ENCODE peak calls at places on chromosome 22, in five cellular contexts. O is A549, R is GM12878, M is HCT116, C is IMR-90. B is an unnamed sample.
A peak's percentile ranks its signal among the peaks of the same experiment; 100 is the strongest.

GRCh38 chr22:46093796-46094195 is 56.5 kb upstream of the PPARA start:
- DNase-seq in R (no peak), M (no peak), O (no peak), C (no peak), B (no peak)

GRCh38 chr22:21991774-21992173 is 9.2 kb upstream of the TOP3B start:
- DNase-seq in C (no peak), R (no peak), O (no peak), M (no peak), B (no peak)

GRCh38 chr22:17890245-17890671 is 116.0 kb upstream of the BID start:
- DNase-seq in O (no peak), C (peak; percentile 53), R (no peak), M (no peak), B (no peak)

GRCh38 chr22:37427128-37427710 is at the start of gene ELFN2:
- DNase-seq in C (peak; percentile 10), R (no peak), M (no peak), O (peak; percentile 22), B (peak; percentile 20)

GRCh38 chr22:42444060-42444904 is 12.1 kb upstream of the NFAM1 start:
- DNase-seq in O (peak; percentile 74), M (peak; percentile 67), R (peak; percentile 73), C (peak; percentile 87), B (peak; percentile 90)

GRCh38 chr22:17192186-17192585 is 27.0 kb downstream of the ADA2 start:
- DNase-seq in M (no peak), C (no peak), O (no peak), R (no peak), B (no peak)

GRCh38 chr22:19181786-19182471 is 3.4 kb upstream of the SLC25A1 start:
- DNase-seq in O (no peak), M (no peak), C (no peak), R (no peak), B (no peak)

GRCh38 chr22:46508391-46508999 is 28.9 kb downstream of the CELSR1 start:
- DNase-seq in R (no peak), C (no peak), M (no peak), O (no peak), B (no peak)

GRCh38 chr22:36344106-36344827 is 43.5 kb downstream of the MYH9 start:
- DNase-seq in O (no peak), M (no peak), C (no peak), R (no peak), B (no peak)

GRCh38 chr22:21734540-21735197 is 925 bp downstream of the YPEL1 start:
- DNase-seq in C (no peak), M (no peak), O (no peak), R (no peak), B (peak; percentile 32)

GRCh38 chr22:37233751-37234631 is 10.1 kb downstream of the RAC2 start:
- DNase-seq in M (no peak), C (no peak), O (no peak), R (no peak), B (no peak)

GRCh38 chr22:47327241-47327640 is 564.8 kb downstream of the TBC1D22A start:
- DNase-seq in M (no peak), C (no peak), O (no peak), R (no peak), B (no peak)

GRCh38 chr22:17342361-17342760 is 26.9 kb upstream of the CECR2 start:
- DNase-seq in M (no peak), R (no peak), O (no peak), C (no peak), B (no peak)

GRCh38 chr22:38755911-38756532 is at the start of gene SUN2:
- DNase-seq in R (peak; percentile 53), C (peak; percentile 77), O (peak; percentile 84), M (no peak), B (peak; percentile 88)

GRCh38 chr22:40396882-40397281 is 26.5 kb downstream of the SGSM3 start:
- DNase-seq in R (no peak), O (no peak), M (no peak), C (peak; percentile 88), B (peak; percentile 92)

GRCh38 chr22:46571642-46572250 is 34.3 kb upstream of the CELSR1 start:
- DNase-seq in M (no peak), O (no peak), R (no peak), C (no peak), B (no peak)

GRCh38 chr22:36922097-36922608 is 8.7 kb downstream of the CSF2RB start:
- DNase-seq in R (no peak), O (no peak), C (no peak), M (no peak), B (peak; percentile 45)

GRCh38 chr22:46038516-46039430 is 61.8 kb upstream of the WNT7B start:
- DNase-seq in C (no peak), O (no peak), R (no peak), M (no peak), B (no peak)

GRCh38 chr22:43110444-43110926 is at the start of gene BIK:
- DNase-seq in M (no peak), O (no peak), R (no peak), C (no peak), B (peak; percentile 47)

GRCh38 chr22:40414306-40414705 is 43.9 kb downstream of the SGSM3 start:
- DNase-seq in C (peak; percentile 29), O (no peak), M (no peak), R (no peak), B (no peak)

GRCh38 chr22:43315687-43316217 is 27.4 kb downstream of the SCUBE1 start:
- DNase-seq in M (no peak), O (no peak), C (no peak), R (no peak), B (no peak)

GRCh38 chr22:36828815-36829214 is 12.0 kb upstream of the PVALB start:
- DNase-seq in C (no peak), R (no peak), M (no peak), O (no peak), B (no peak)

GRCh38 chr22:38317237-38317994 is at the start of gene CSNK1E:
- DNase-seq in C (peak; percentile 33), M (no peak), R (no peak), O (peak; percentile 51), B (peak; percentile 47)

GRCh38 chr22:47355776-47356432 is 593.5 kb downstream of the TBC1D22A start:
- DNase-seq in C (no peak), R (no peak), O (no peak), M (no peak), B (no peak)

GRCh38 chr22:45980776-45981175 is 3.8 kb upstream of the WNT7B start:
- DNase-seq in R (no peak), O (no peak), M (no peak), C (no peak), B (no peak)

DNA sequence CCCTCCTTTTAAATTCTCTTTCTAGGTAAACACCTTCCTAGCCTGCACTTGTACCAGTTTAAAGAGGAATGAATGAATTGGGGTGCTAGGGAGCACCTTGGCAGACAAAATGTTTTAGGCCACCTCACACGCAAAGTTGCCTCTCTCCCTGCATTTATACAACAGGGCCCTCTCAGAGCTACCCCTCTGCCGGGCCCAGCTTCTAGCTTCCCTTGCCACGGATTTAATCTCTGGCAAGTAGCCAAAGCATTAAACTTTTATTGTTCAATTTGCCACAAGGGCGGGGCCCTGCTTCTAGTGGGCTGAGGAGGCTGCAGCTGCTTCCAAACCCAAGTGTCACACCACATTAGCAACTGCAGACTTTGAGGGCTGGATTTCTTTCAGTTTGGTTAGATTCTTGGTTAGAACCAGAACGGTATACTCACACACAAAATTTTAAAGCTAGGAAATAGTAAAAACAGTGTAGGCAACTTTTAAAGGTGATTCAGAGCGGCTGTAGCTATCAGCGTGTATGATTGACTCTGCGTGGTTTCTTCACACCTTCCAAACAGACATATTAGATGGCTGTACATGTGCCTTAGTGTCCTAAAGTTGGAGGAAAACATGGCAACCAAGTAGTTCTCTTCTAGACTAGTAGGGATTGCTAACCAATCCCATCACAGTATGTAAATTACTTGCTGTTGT is 6.5 kb downstream of the KREMEN1 start:
- DNase-seq in C (no peak), O (no peak), M (no peak), R (no peak), B (no peak)
- H3K4me2 ChIP-seq in C (no peak overlapping the region), O (no peak overlapping the region), M (no peak overlapping the region), R (no peak overlapping the region), B (no peak overlapping the region)

GRCh38 chr22:26977741-26978140 is 320.4 kb downstream of the MIAT start:
- DNase-seq in O (no peak), R (no peak), M (no peak), C (no peak), B (no peak)

GRCh38 chr22:26975865-26976264 is 318.5 kb downstream of the MIAT start:
- DNase-seq in O (no peak), C (no peak), R (no peak), M (no peak), B (no peak)

GRCh38 chr22:26974914-26975313 is 317.5 kb downstream of the MIAT start:
- DNase-seq in M (no peak), R (no peak), C (no peak), O (no peak), B (no peak)

GRCh38 chr22:26972281-26972680 is 314.9 kb downstream of the MIAT start:
- DNase-seq in O (no peak), C (no peak), M (no peak), R (no peak), B (no peak)

GRCh38 chr22:26975381-26975780 is 318.0 kb downstream of the MIAT start:
- DNase-seq in O (no peak), R (no peak), C (no peak), M (no peak), B (no peak)
- TF ChIP-seq POLR2A in O (no peak), R (no peak), C (no peak), M (no peak), B (no peak)

DNA sequence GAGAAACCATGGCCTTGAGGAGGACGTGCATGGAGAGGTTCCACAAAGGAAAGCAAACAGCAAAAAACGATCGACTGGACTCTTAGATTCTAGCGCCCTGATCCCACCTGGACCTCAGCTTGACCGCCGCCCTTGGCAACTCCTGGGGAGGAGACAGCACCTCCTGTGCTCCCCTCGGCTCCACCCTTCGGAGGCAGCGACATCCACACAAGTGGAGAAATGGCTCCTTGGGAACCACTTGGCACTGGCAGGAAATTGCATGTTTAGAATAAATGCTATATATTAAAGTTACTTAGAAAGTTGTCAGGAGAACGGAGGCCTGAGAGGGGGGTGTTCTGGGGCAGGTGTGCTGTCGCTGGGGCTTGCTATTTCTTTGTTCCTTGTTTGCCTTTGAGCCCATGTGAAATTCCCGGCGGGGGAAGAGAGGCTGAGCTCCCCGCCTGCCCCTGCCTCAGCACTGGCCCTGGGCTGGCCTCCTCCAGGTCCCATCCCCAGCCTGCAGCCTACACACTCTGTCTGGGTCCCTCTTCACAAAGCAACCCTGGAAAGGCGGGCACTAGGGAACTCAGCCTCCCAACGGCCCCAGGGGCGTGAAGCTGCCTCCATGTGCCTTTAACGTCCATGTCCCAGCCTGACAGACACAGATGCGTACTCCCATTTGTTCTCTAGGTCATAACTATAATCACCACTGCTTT is 395.3 kb downstream of the BRD1 start:
- DNase-seq in M (no peak), R (no peak), C (no peak), O (no peak), B (no peak)
- H3K4me2 ChIP-seq in M (no peak overlapping the region), R (no peak overlapping the region), C (no peak overlapping the region), O (no peak overlapping the region), B (no peak overlapping the region)

GRCh38 chr22:48639021-48639795 is 1188.5 kb downstream of the BRD1 start:
- DNase-seq in M (no peak), C (no peak), O (no peak), R (no peak), B (no peak)

GRCh38 chr22:48637231-48637630 is 1190.4 kb downstream of the BRD1 start:
- DNase-seq in C (no peak), R (no peak), M (no peak), O (no peak), B (no peak)

GRCh38 chr22:48635031-48635430 is 1192.6 kb downstream of the BRD1 start:
- DNase-seq in M (no peak), C (no peak), O (no peak), R (no peak), B (no peak)

GRCh38 chr22:48635825-48636224 is 1191.8 kb downstream of the BRD1 start:
- DNase-seq in M (no peak), C (no peak), O (no peak), R (no peak), B (no peak)

GRCh38 chr22:48636746-48637145 is 1190.9 kb downstream of the BRD1 start:
- DNase-seq in C (no peak), M (no peak), O (no peak), R (no peak), B (no peak)
- TF ChIP-seq POLR2A in C (no peak), M (no peak), O (no peak), R (no peak), B (no peak)

B was measured in endothelial cell of umbilical vein.